ENCODE peak calls at places on chromosomes 13 and 19, in six cellular contexts. L is SK-N-SH; G is GM23248; D is NT2/D1; U is thoracic aorta; F is naive thymus-derived CD4-positive, alpha-beta T cell. N is an unnamed sample. For H3K4me1 and H3K36me3, the result is how much of the 10 kb centered on the place peaks cover.

GRCh38 chr19:532578-533484 is 1.3 kb downstream of the CDC34 start:
- DNase-seq in L (peak), F (peak), G (peak), D (peak), U (no peak), N (no peak)

GRCh38 chr13:112509190-112509589 is 78.8 kb downstream of the TUBGCP3 start:
- DNase-seq in L (no peak), U (no peak), F (no peak), G (no peak), D (no peak), N (no peak)

GRCh38 chr13:73428137-73428536 is 369.3 kb downstream of the KLF5 start:
- DNase-seq in L (no peak), D (no peak), U (no peak), F (no peak), G (peak), N (no peak)

GRCh38 chr13:34577051-34577450 is 365.0 kb upstream of the NBEA start:
- DNase-seq in F (no peak), L (no peak), D (no peak), G (peak), U (no peak), N (no peak)

GRCh38 chr19:19538077-19538764 is at the start of gene CILP2:
- DNase-seq in D (peak), U (no peak), L (peak), F (no peak), G (peak), N (no peak)

GRCh38 chr19:48249502-48250014 is 6.2 kb downstream of the CARD8 start:
- DNase-seq in U (no peak), L (no peak), F (peak), D (no peak), G (no peak), N (no peak)

GRCh38 chr19:36245210-36246005 is 30.5 kb downstream of the ZNF146 start:
- DNase-seq in D (peak), L (peak), U (no peak), G (peak), F (no peak), N (peak)

GRCh38 chr13:35530147-35530546 is 53.7 kb upstream of the MAB21L1 start:
- DNase-seq in F (no peak), U (no peak), L (peak), D (no peak), G (no peak), N (no peak)

GRCh38 chr13:27117947-27118346 is 53.7 kb downstream of the USP12 start:
- DNase-seq in F (no peak), D (no peak), L (no peak), G (no peak), U (no peak), N (no peak)

GRCh38 chr19:36528194-36528920 is at the start of gene ZNF260:
- DNase-seq in D (peak), U (peak), L (peak), G (peak), F (peak), N (peak)

GRCh38 chr19:798415-799075 is 1.3 kb downstream of the PTBP1 start:
- DNase-seq in F (no peak), L (no peak), D (no peak), G (peak), U (no peak), N (no peak)

GRCh38 chr13:45224181-45224580 is 23.3 kb upstream of the KCTD4 start:
- DNase-seq in F (no peak), L (no peak), U (no peak), D (no peak), G (peak), N (no peak)

GRCh38 chr13:30864352-30865130 is 41.5 kb upstream of the MEDAG start:
- DNase-seq in L (peak), D (no peak), U (no peak), G (peak), F (no peak), N (no peak)

GRCh38 chr13:62502606-62503005 is 1087.0 kb upstream of the PCDH20 start:
- DNase-seq in L (no peak), F (no peak), D (no peak), U (no peak), G (no peak), N (no peak)
- H3K4me1 ChIP-seq in L (under half), F (under half), D (under half), U (under half), G (under half), N (under half)

DNA sequence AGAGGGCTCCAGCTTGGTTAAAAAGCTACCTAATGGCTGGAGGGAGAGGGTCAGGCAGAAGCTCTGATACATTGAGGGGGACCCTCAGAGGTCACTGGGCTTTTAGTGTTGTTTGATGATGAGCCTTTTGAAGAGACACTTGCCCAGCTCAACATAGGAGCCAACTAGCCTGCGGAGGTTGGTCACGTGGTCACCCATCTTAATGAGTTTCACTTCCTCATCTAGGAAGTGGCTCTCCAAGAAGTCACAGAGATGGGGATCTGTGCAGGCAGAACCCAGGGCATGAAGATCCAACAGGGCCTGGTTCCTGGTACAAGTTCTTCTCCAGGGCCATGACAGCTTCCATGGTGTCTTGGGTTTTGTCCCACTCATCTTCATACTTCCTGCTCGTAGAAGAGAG is 33.4 kb downstream of the IPO5 start:
- DNase-seq in D (no peak), G (no peak), F (no peak), U (no peak), L (no peak), N (no peak)
- H3K36me3 ChIP-seq in D (half or more), G (half or more), F (under half), U (half or more), L (half or more), N (under half)

GRCh38 chr13:99384468-99384867 is 77.3 kb upstream of the GPR183 start:
- DNase-seq in D (no peak), U (no peak), F (peak), L (no peak), G (no peak), N (no peak)

GRCh38 chr13:99383511-99383921 is 76.3 kb upstream of the GPR183 start:
- DNase-seq in U (no peak), L (no peak), G (no peak), D (no peak), F (peak), N (no peak)

GRCh38 chr13:99382428-99383133 is 75.4 kb upstream of the GPR183 start:
- DNase-seq in L (no peak), D (no peak), F (peak), G (peak), U (no peak), N (no peak)

GRCh38 chr13:99385161-99385560 is 78.0 kb upstream of the GPR183 start:
- DNase-seq in G (no peak), D (no peak), F (no peak), U (no peak), L (no peak), N (no peak)

GRCh38 chr13:99383946-99384345 is 76.7 kb upstream of the GPR183 start:
- DNase-seq in G (no peak), L (no peak), U (no peak), D (no peak), F (peak), N (no peak)
- H3K4me1 ChIP-seq in G (under half), L (under half), U (under half), D (under half), F (half or more), N (under half)

GRCh38 chr13:40640202-40640601 is 26.2 kb downstream of the FOXO1 start:
- DNase-seq in F (no peak), L (no peak), D (no peak), G (no peak), U (no peak), N (no peak)
- H3K36me3 ChIP-seq in F (under half), L (under half), D (under half), G (under half), U (under half), N (under half)

GRCh38 chr19:3097442-3097871 is 3.3 kb downstream of the GNA11 start:
- DNase-seq in D (no peak), G (peak), L (no peak), F (no peak), U (no peak), N (no peak)
- H3K4me1 ChIP-seq in D (under half), G (under half), L (under half), F (under half), U (half or more), N (under half)

DNA sequence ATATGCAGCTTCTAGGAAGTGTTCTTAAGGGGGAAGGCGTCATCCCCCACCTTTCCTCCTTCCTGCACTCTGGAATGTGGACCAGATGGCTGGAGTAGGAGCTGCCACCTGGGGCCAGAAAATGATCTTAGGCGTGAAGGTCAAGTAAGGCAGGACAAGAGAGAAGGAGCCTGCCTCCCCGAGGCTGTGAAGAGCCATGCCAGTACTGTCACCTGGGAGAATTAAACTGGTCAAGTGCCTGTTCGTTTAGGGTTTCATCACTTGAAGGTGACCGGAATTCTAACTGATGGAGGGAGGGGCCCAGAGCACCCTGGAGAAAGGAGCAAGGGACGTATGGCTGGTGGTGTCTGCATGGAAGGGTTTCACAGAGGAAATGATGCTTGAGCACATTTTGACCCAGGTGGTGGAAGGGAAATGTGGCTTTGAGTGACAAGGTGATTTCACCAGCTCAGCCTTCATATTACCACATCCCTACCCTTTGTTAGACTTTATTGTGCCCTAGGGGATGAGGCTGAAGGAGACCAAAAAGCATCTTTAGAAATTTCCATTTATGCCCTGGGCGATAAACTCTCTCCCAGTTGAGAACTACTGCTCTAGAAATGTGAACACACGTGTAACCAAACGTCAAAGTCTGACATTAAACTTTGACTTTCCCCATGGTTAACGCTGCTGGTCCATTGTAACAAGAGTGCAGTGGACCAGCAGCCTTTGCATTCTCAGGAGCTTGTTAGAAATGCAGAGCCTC is 37.5 kb downstream of the PPP2R1A start:
- DNase-seq in D (no peak), G (no peak), F (no peak), L (no peak), U (no peak), N (no peak)
- H3K36me3 ChIP-seq in D (half or more), G (half or more), F (under half), L (half or more), U (half or more), N (under half)

GRCh38 chr13:75363371-75363770 is 118.6 kb downstream of the TBC1D4 start:
- DNase-seq in U (no peak), L (no peak), G (no peak), F (no peak), D (no peak), N (no peak)
- H3K4me1 ChIP-seq in U (under half), L (under half), G (half or more), F (under half), D (under half), N (under half)

N was measured in iPS DF 6.9.